ENCODE peak calls at places on chromosomes 11 and 22, in five cellular contexts. W is CD8-positive, alpha-beta T cell; L is tibial artery; S is IMR-90; Q is fibroblast of villous mesenchyme. O is an unnamed sample.

GRCh38 chr11:63362196-63362829 is 7.3 kb upstream of the SLC22A9 start:
- DNase-seq in W (no peak), L (no peak), S (no peak), Q (no peak), O (no peak)

GRCh38 chr11:68413591-68413999 is 47.0 kb upstream of the PPP6R3 start:
- DNase-seq in W (no peak), L (no peak), S (no peak), Q (peak), O (no peak)

GRCh38 chr11:115084191-115084590 is 405.9 kb downstream of the NXPE2 start:
- DNase-seq in W (no peak), L (no peak), S (no peak), Q (no peak), O (no peak)

GRCh38 chr11:2752204-2752772 is 52.5 kb upstream of the KCNQ1OT1 start:
- DNase-seq in W (no peak), L (no peak), S (peak), Q (peak), O (no peak)

GRCh38 chr11:11081273-11081672 is 223.4 kb upstream of the ZBED5 start:
- DNase-seq in W (no peak), L (no peak), S (no peak), Q (no peak), O (no peak)

GRCh38 chr11:75642402-75643113 is 26.3 kb downstream of the MAP6 start:
- DNase-seq in W (no peak), L (no peak), S (no peak), Q (no peak), O (no peak)

GRCh38 chr11:31417357-31417756 is 47.7 kb downstream of the DNAJC24 start:
- DNase-seq in W (no peak), L (no peak), S (no peak), Q (no peak), O (no peak)

GRCh38 chr11:72228229-72228843 is 3.8 kb downstream of the INPPL1 start:
- DNase-seq in W (no peak), L (no peak), S (no peak), Q (no peak), O (no peak)

GRCh38 chr11:995752-996420 is 40.6 kb downstream of the MUC6 start:
- DNase-seq in W (no peak), L (no peak), S (no peak), Q (peak), O (no peak)

GRCh38 chr11:3942160-3942955 is 86.9 kb downstream of the STIM1 start:
- DNase-seq in W (no peak), L (no peak), S (no peak), Q (no peak), O (peak)

GRCh38 chr11:62876712-62877111 is 4.0 kb upstream of the SLC3A2 start:
- DNase-seq in W (no peak), L (no peak), S (no peak), Q (no peak), O (no peak)

GRCh38 chr11:75105462-75105925 is 8.8 kb upstream of the OR2AT4 start:
- DNase-seq in W (no peak), L (no peak), S (no peak), Q (no peak), O (no peak)

GRCh38 chr11:30990625-30991348 is 378.8 kb downstream of the DCDC1 start:
- DNase-seq in W (no peak), L (no peak), S (no peak), Q (no peak), O (no peak)

GRCh38 chr11:10294289-10294953 is 402 bp upstream of the SBF2 start:
- DNase-seq in W (no peak), L (peak), S (peak), Q (peak), O (peak)

GRCh38 chr22:44998296-44998695 is 11.5 kb downstream of the PHF21B start:
- DNase-seq in W (no peak), L (no peak), S (no peak), Q (no peak), O (no peak)

GRCh38 chr11:46203746-46204145 is 73.7 kb upstream of the CREB3L1 start:
- DNase-seq in W (no peak), L (no peak), S (no peak), Q (no peak), O (no peak)
- TF ChIP-seq CTCF in W (no peak), L (no peak), S (no peak), Q (no peak), O (no peak)

GRCh38 chr11:116638463-116638862 is 134.3 kb downstream of the BUD13 start:
- DNase-seq in W (no peak), L (no peak), S (no peak), Q (no peak), O (no peak)
- TF ChIP-seq CTCF in W (no peak), L (no peak), S (no peak), Q (no peak), O (no peak)

GRCh38 chr11:17525570-17525969 is 18.6 kb downstream of the USH1C start:
- DNase-seq in W (no peak), L (no peak), S (no peak), Q (no peak), O (no peak)
- TF ChIP-seq CTCF in W (no peak), L (no peak), S (no peak), Q (no peak), O (no peak)

DNA sequence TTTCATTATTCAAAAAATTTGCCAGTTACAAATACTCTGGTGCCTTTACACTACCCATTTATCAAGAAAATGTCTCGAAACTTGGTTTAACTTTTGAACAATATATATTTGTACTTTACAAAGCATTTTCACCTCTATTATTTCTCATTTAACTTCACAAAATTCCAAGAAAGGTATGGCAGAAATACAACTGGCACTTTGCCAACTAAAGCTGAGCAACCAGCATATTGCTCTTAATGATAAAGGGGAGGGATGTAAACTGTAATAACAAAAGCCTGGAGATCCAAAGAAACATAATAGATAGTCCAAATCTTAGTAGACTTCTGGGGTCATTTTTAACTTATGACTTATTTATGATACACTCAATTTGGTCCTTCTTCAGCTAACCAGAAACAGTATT is 7.7 kb downstream of the PITPNB start:
- DNase-seq in W (no peak), L (no peak), S (no peak), Q (no peak), O (no peak)
- TF ChIP-seq CTCF in W (no peak), L (no peak), S (no peak), Q (no peak), O (no peak)

GRCh38 chr11:44812971-44813370 is 86.2 kb downstream of the TSPAN18 start:
- DNase-seq in W (no peak), L (no peak), S (no peak), Q (no peak), O (no peak)
- TF ChIP-seq CTCF in W (no peak), L (no peak), S (no peak), Q (no peak), O (no peak)

DNA sequence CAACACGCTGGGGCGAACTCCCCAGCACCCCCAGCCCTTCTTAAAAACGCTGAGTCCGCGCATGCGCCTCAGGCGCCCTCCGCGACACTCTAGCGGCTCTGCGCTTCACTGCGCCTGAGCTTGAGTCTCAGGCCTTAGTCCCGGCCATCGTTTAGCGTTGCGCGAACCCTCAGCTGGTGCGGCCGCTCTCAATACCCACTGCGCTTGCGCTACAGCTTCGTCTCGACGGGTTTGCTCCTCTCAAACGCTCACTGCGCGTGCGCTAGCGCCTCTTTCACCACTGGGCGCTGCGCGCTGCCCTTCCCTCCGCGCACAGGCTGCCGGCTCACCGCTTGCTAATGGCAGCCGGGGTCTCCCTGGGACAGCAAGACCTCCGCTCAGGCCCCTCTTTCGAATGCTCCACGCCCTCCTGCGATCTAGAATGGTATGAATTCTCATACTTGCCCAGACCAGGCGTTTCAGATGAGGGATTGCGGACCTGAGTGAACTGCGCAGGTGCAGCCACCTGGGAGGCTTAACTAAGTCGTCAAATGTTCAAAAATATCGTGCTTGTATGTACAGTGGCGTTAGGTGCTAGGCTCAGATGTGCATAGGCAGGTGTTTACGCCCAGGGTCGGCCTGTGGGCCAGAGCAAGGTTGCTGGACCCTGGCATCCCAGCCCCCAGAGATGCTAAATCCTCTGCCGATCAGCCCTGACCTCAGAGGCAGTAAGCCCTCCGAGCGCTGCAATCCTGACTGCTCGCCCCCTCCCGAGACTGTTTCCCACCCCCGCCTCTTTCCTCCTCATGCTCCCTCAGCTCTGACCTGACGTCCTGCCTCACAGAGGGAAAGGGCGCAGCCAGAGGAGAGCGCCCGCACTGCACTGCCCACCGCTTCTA is at the start of gene SLC2A11:
- DNase-seq in W (peak), L (peak), S (peak), Q (peak), O (peak)
- TF ChIP-seq CTCF in W (peak), L (peak), S (peak), Q (peak), O (no peak)

GRCh38 chr11:67253872-67254624 is 12.2 kb upstream of the GRK2 start:
- DNase-seq in W (no peak), L (no peak), S (no peak), Q (no peak), O (no peak)

GRCh38 chr11:67251841-67252240 is 14.4 kb upstream of the GRK2 start:
- DNase-seq in W (no peak), L (no peak), S (no peak), Q (no peak), O (no peak)

GRCh38 chr11:67254768-67255167 is 11.5 kb upstream of the GRK2 start:
- DNase-seq in W (no peak), L (no peak), S (no peak), Q (no peak), O (no peak)

GRCh38 chr11:67250059-67251043 is 15.9 kb upstream of the GRK2 start:
- DNase-seq in W (no peak), L (no peak), S (no peak), Q (no peak), O (no peak)

DNA sequence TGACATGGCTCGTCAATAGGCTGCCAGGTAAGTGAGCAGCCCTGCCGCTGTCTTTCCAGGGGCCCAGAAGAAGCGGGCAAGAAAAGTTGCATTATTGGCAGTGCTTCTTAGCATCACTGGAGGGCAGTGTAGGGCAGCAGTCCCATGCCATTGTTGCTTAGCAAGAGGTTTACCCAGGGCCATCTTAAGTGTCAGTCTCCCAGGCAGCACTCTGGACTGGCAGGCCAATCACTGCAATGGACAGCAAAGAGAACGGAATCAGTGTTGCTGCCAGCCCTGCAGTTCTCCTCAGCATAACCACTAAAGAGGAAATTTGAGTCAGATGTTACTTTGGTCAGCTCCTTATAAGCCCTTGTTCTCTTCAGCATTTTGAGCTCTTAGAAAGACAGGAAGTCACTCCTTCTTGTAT is 13.4 kb upstream of the GRK2 start:
- DNase-seq in W (no peak), L (no peak), S (peak), Q (peak), O (peak)
- TF ChIP-seq CTCF in W (peak), L (no peak), S (peak), Q (peak), O (peak)

DNA sequence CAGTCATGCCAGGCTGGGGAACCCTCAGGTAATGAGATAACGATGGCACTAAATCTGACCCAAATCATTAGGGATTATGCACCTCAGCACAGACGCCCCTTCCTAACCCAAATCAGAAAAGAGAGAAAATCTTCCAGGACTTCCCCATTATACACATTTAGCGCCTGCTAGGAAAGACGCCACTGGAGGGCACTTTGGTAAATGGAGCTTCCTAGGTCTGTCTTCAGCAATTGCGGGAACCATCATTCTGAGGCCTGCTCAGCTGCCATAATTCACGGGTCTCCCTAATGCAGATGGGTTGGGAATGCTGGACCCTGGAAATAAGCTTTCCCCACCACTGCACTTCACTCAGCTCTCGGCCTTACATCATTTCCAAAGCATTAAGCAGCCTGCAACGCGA is 86.2 kb upstream of the OPCML start:
- DNase-seq in W (no peak), L (no peak), S (no peak), Q (no peak), O (no peak)
- TF ChIP-seq CTCF in W (no peak), L (no peak), S (no peak), Q (no peak), O (no peak)